ENCODE peak calls at places on chromosomes 1 and 21, in six cellular contexts. W is body of pancreas; N is CD8-positive, alpha-beta T cell; F is mucosa of descending colon; E is endodermal cell; O is bronchial epithelial cell. S is an unnamed sample.

GRCh38 chr21:45822002-45822397 is 159.6 kb upstream of the COL6A1 start:
- DNase-seq in E (no peak), O (no peak), F (no peak), N (no peak), W (no peak), S (no peak)

GRCh38 chr1:175137369-175137768 is 55.2 kb downstream of the KIAA0040 start:
- DNase-seq in E (no peak), N (no peak), W (no peak), F (no peak), O (no peak), S (no peak)

GRCh38 chr1:93701619-93702018 is 20.0 kb upstream of the BCAR3 start:
- DNase-seq in O (peak; percentile 100), W (no peak), F (no peak), N (no peak), E (peak; percentile 63), S (peak; percentile 94)

GRCh38 chr21:30190554-30190953 is 23.9 kb upstream of the CLDN17 start:
- DNase-seq in W (no peak), O (no peak), F (no peak), E (no peak), N (no peak), S (no peak)

GRCh38 chr1:115838805-115839705 is 1.9 kb downstream of the NHLH2 start:
- DNase-seq in O (peak; percentile 56), W (peak; percentile 34), F (no peak), N (no peak), E (peak; percentile 91), S (peak; percentile 13)

GRCh38 chr1:167881786-167882185 is 32.1 kb downstream of the ADCY10 start:
- DNase-seq in N (no peak), O (peak; percentile 77), E (no peak), W (no peak), F (no peak), S (no peak)

GRCh38 chr1:2836333-2836970 is 35.0 kb upstream of the TTC34 start:
- DNase-seq in F (no peak), O (no peak), E (no peak), N (no peak), W (no peak), S (no peak)

GRCh38 chr21:34997295-34997694 is 51.8 kb downstream of the RUNX1 start:
- DNase-seq in N (no peak), O (no peak), F (no peak), E (no peak), W (no peak), S (no peak)

GRCh38 chr1:245880754-245881403 is 626.2 kb downstream of the SMYD3 start:
- DNase-seq in N (no peak), W (no peak), F (no peak), E (no peak), O (peak; percentile 43), S (peak; percentile 99)

GRCh38 chr1:156508205-156508954 is 7.8 kb upstream of the MEF2D start:
- DNase-seq in E (no peak), W (peak; percentile 37), N (no peak), F (peak; percentile 76), O (no peak), S (peak; percentile 54)

GRCh38 chr1:155607708-155608107 is 2.3 kb upstream of the MSTO1 start:
- DNase-seq in W (no peak), O (no peak), E (no peak), F (no peak), N (no peak), S (peak; percentile 10)

GRCh38 chr21:44051462-44051941 is 39.4 kb downstream of the TRAPPC10 start:
- DNase-seq in W (peak; percentile 38), E (no peak), F (no peak), N (no peak), O (no peak), S (peak; percentile 89)

GRCh38 chr1:26771285-26771642 is 16.5 kb upstream of the PIGV start:
- DNase-seq in E (no peak), N (no peak), O (peak; percentile 79), F (no peak), W (no peak), S (no peak)

GRCh38 chr1:43539726-43540434 is 9.2 kb downstream of the PTPRF start:
- DNase-seq in N (no peak), O (no peak), F (peak; percentile 14), W (peak; percentile 6), E (no peak), S (no peak)

GRCh38 chr1:244444854-244445253 is 6.9 kb downstream of the ADSS2 start:
- DNase-seq in F (no peak), O (peak; percentile 43), E (no peak), W (no peak), N (no peak), S (no peak)

GRCh38 chr1:70427976-70428375 is 16.9 kb downstream of the CTH start:
- DNase-seq in O (peak; percentile 28), N (no peak), F (no peak), E (no peak), W (no peak), S (peak; percentile 66)

GRCh38 chr1:182783068-182783467 is 6.5 kb upstream of the NPL start:
- DNase-seq in E (peak; percentile 72), N (no peak), W (no peak), F (no peak), O (no peak), S (no peak)

GRCh38 chr1:43121251-43121650 is 50.8 kb downstream of the EBNA1BP2 start:
- DNase-seq in E (no peak), N (no peak), O (peak; percentile 49), F (no peak), W (no peak), S (no peak)

GRCh38 chr1:19710825-19711611 is 46.3 kb downstream of the HTR6 start:
- DNase-seq in W (no peak), F (no peak), O (no peak), E (no peak), N (no peak), S (no peak)

GRCh38 chr1:18049228-18049627 is 58.4 kb upstream of the IGSF21 start:
- DNase-seq in E (no peak), F (no peak), O (no peak), W (no peak), N (no peak), S (no peak)

GRCh38 chr1:47926461-47926999 is 70.7 kb downstream of the TRABD2B start:
- DNase-seq in O (no peak), W (no peak), N (no peak), F (no peak), E (no peak), S (no peak)

GRCh38 chr1:183002797-183003594 is 20.2 kb upstream of the LAMC1 start:
- DNase-seq in N (no peak), O (peak; percentile 50), F (no peak), E (no peak), W (no peak), S (peak; percentile 64)

GRCh38 chr1:29465755-29466154 is 229.4 kb downstream of the PTPRU start:
- DNase-seq in F (no peak), E (peak; percentile 72), N (no peak), W (no peak), O (peak; percentile 10), S (peak; percentile 39)

GRCh38 chr1:119475866-119476439 is 31.1 kb upstream of the HSD3B1 start:
- DNase-seq in N (no peak), E (peak; percentile 96), F (peak; percentile 62), W (peak; percentile 81), O (peak; percentile 66), S (peak; percentile 69)

GRCh38 chr1:30267856-30268255 is 455.5 kb downstream of the MATN1 start:
- DNase-seq in O (no peak), N (no peak), W (no peak), F (no peak), E (no peak), S (no peak)

GRCh38 chr1:44270666-44271628 is 57.7 kb downstream of the DMAP1 start:
- DNase-seq in E (no peak), O (no peak), W (no peak), N (no peak), F (peak; percentile 70), S (no peak)

GRCh38 chr1:4156241-4156640 is 256.2 kb upstream of the C1orf174 start:
- DNase-seq in N (no peak), F (no peak), E (no peak), O (no peak), W (no peak), S (no peak)

DNA sequence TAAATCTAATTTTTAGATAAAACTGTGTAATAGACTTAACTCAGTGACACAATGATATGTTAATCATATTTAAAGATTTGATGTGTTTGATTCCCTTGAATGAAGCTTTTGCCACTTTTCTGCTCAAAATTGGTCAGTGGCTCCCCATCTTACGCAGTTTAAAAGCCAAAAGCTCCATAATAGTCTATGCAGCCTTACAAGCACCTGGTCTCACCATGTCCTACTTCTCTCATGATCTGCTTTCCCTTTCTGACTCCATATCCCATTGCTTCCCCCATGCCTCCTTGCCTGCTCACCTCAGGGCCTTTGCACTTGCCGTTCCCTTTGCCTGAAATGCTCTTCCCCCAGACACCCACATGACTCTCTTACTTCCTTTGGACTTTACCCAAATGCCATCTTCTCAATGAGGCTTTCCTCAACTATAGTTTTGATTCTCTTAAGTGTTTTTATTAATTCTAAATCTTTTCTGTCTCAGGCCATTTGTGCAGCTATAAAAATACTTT is 1.9 kb downstream of the ZBTB8A start:
- DNase-seq in F (no peak), O (no peak), W (no peak), E (no peak), N (no peak), S (no peak)
- H3K4me3 ChIP-seq in F (no peak overlapping the region), O (no peak overlapping the region), W (no peak overlapping the region), E (peak overlapping the region; percentile 91), N (no peak overlapping the region), S (no peak overlapping the region)

GRCh38 chr1:46529031-46529630 is 22.3 kb downstream of the KNCN start:
- DNase-seq in O (peak; percentile 79), E (no peak), F (no peak), W (no peak), N (no peak), S (no peak)
- TF ChIP-seq CTCF in O (no peak), E (no peak), F (no peak), W (no peak), N (no peak), S (no peak)

DNA sequence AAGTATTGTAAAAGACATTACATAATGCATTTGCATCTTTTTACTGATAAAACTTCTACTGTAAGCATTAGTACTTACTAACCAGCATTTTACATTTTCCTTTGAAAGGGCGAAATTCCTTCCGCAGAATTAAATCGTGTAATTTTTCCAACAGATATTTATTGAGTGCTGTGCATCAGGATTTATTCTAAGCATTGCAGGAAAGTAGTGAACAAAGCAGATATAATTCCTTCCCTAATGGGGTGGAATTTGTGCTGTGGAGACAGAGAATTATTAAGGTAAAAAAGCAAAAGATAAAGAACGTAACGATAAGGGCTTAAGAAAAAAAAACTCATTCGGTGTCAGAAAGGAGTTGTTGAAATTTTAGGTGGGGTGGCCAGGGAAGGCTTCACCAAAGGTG is 7.6 kb upstream of the ETS2 start:
- DNase-seq in E (no peak), N (no peak), F (no peak), W (no peak), O (no peak), S (no peak)
- H3K4me3 ChIP-seq in E (no peak overlapping the region), N (no peak overlapping the region), F (no peak overlapping the region), W (no peak overlapping the region), O (no peak overlapping the region), S (no peak overlapping the region)

DNA sequence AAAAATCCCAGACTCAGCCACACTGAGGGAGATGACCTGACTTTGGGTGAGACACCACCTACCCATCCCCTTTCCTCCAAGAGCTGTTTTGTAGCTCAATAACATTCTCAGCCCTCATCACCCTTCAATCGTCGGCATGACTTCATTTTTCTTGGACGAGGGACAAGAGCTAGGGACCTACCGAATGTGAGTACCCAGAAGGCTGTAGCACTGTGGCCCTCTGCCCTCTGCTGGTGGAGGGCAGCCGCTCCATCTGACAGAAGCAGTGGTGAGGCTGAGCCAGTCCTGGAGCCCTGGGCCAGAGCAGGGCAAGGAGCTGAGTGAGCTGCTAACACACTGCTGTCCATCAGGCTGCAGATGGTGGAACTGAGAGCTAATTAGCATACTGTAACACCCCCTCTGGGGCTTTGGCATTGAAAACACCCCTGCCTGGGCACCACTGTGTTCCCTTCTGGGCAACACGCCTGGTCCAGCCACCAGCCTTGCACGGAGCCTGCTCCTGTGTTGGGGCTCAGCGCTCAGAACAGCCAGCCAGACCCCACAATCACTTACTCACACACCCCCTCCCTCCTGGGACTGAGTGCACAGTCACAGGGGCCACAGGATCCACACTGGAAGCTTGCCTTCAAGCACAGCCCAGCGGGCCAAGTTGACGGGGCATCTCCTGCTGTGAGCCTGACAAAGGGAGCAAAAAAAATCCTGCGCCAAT is 18.3 kb upstream of the ALPL start:
- DNase-seq in O (peak; percentile 44), N (no peak), F (no peak), E (peak; percentile 95), W (peak; percentile 42), S (peak; percentile 89)
- TF ChIP-seq CTCF in O (peak; percentile 53), N (peak; percentile 15), F (no peak), E (peak; percentile 75), W (no peak), S (peak; percentile 80)